ENCODE peak calls at places on chromosomes 2 and 18, in six cellular contexts. M, N, B, D, Q and K are unnamed samples.

GRCh38 chr2:133457862-133458261 is 110.4 kb downstream of the NCKAP5 start:
- DNase-seq in M (no peak), N (no peak), B (no peak), D (no peak), Q (no peak), K (no peak)

GRCh38 chr2:45879406-45879805 is 227.9 kb downstream of the PRKCE start:
- DNase-seq in M (no peak), N (no peak), B (no peak), D (no peak), Q (no peak), K (no peak)

GRCh38 chr2:149463328-149464002 is 124.1 kb downstream of the MMADHC start:
- DNase-seq in M (no peak), N (no peak), B (peak), D (no peak), Q (no peak), K (peak)

GRCh38 chr2:171893824-171894611 is at the start of gene SLC25A12:
- DNase-seq in M (peak), N (no peak), B (peak), D (peak), Q (peak), K (peak)

GRCh38 chr2:178404380-178404767 is 46.6 kb downstream of the PRKRA start:
- DNase-seq in M (no peak), N (peak), B (peak), D (peak), Q (no peak), K (peak)

GRCh38 chr2:50726186-50726585 is 305.7 kb downstream of the NRXN1 start:
- DNase-seq in M (no peak), N (no peak), B (no peak), D (no peak), Q (no peak), K (no peak)

GRCh38 chr2:232476045-232476444 is 11.6 kb downstream of the ECEL1 start:
- DNase-seq in M (no peak), N (no peak), B (no peak), D (no peak), Q (no peak), K (no peak)

GRCh38 chr2:37812941-37813730 is 112.0 kb upstream of the RMDN2 start:
- DNase-seq in M (no peak), N (no peak), B (no peak), D (no peak), Q (no peak), K (no peak)

GRCh38 chr2:127067620-127068350 is 39.2 kb downstream of the BIN1 start:
- DNase-seq in M (no peak), N (no peak), B (peak), D (peak), Q (peak), K (no peak)

GRCh38 chr2:145958611-145959010 is 1438.7 kb upstream of the ZEB2 start:
- DNase-seq in M (no peak), N (no peak), B (no peak), D (peak), Q (no peak), K (no peak)

GRCh38 chr2:170177950-170178781 is at the start of gene MYO3B:
- DNase-seq in M (no peak), N (peak), B (peak), D (peak), Q (no peak), K (no peak)

GRCh38 chr2:75801234-75801982 is 90.7 kb upstream of the GCFC2 start:
- DNase-seq in M (no peak), N (no peak), B (no peak), D (no peak), Q (no peak), K (no peak)

GRCh38 chr2:70007151-70007550 is 45.7 kb upstream of the ASPRV1 start:
- DNase-seq in M (no peak), N (no peak), B (no peak), D (no peak), Q (no peak), K (no peak)

GRCh38 chr18:46754661-46755292 is 2.1 kb downstream of the ST8SIA5 start:
- DNase-seq in M (no peak), N (no peak), B (no peak), D (no peak), Q (peak), K (no peak)

GRCh38 chr2:25310965-25311865 is 30.5 kb downstream of the DNMT3A start:
- DNase-seq in M (no peak), N (no peak), B (no peak), D (no peak), Q (peak), K (no peak)

GRCh38 chr2:67668538-67668937 is 271.4 kb downstream of the ETAA1 start:
- DNase-seq in M (no peak), N (no peak), B (no peak), D (no peak), Q (no peak), K (no peak)

GRCh38 chr2:84495539-84496146 is 20.7 kb upstream of the DNAH6 start:
- DNase-seq in M (no peak), N (peak), B (peak), D (peak), Q (peak), K (peak)

DNA sequence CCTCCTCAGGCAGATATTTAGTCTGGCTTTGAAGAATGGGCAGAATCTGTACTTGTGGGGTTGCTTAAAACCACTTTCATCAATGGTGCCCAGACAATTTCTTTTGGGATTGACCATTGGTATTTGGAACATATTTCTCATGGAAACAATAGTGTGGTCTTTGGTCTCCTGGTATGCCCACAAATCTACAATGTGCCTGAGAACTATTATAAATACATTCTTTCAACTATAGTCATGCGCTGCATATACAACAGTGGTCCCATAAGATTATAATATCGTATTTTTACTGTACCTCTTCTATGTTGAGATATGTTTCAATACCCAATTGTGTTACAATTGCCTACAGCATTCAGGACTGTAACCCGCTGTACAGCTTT is 34.8 kb upstream of the PPP4R1 start:
- DNase-seq in M (no peak), N (no peak), B (peak), D (peak), Q (no peak), K (no peak)
- H3K4me3 ChIP-seq in M (no peak), N (no peak), B (no peak), D (no peak), Q (no peak), K (no peak)

DNA sequence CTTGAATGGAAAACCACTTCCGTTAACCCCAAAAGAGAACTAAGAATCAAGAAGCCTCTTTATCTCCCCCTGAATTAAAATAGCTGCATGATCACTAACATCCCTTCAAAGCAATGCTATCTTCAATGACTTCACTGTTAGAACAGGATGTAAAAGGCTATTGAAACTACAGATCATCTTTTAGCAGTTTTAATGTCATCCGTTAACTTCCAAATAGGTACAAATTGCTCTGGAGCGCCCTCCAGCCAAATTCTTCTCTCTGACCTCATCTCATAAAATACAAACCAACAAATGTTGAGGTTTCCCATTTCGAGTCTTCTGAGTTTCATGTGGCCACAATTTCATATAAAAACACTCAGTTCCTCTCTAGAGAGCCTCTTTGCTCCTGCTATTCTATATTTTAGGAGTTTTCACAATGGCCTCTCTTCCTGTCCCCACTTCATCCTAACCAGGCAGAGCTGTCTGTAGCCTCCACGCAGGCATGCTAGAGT is 38.0 kb downstream of the B4GALT6 start:
- DNase-seq in M (no peak), N (no peak), B (no peak), D (no peak), Q (no peak), K (no peak)
- TF ChIP-seq CTCF in M (no peak), N (no peak), B (no peak), D (no peak), Q (no peak), K (no peak)

DNA sequence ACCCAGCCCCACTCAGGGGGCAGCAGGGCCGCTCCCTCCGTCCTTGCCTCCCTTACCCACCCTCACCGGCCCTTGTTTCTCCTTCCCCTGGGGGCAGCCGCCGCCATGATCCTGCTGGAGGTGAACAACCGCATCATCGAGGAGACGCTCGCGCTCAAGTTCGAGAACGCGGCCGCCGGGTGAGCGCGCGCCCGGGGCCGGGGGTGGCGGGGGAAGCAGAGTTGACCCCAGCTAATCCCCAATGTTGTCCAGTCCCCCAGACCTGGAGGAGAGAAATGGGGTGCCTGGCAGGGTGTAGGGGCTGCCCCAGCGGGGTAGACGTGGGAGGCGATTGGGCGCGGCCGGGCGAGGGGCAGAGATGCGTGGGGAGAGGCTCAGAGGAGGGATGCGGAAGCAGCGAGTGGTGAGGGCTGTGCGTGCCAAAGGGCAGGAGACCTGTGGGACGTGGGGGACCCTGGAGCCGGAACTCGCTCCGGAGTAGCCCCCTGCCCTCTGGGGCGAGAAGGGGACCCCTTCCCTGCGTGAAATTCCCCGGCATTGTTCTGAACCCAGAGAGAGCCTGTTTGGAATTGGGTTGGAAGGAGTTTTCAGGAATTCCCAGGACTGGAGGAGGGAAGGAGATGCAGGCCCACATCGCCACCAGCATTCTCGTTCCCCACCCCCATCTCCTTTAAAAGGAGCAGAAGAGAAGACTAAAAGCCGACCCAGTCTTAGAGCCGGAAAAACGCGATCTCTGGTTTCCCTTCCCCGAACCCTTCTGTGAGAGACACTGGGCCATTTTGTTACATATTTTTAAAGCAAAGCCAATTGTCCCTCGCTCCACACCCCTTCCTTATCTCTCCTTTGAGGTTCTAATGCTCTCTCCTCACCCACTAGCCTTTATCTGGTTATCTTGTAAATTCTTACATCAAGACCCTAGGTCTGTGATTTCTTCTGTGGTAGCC is 649 bp downstream of the ARPC2 start:
- DNase-seq in M (peak), N (no peak), B (peak), D (no peak), Q (peak), K (peak)
- H3K4me3 ChIP-seq in M (peak), N (peak), B (peak), D (peak), Q (peak), K (peak)

DNA sequence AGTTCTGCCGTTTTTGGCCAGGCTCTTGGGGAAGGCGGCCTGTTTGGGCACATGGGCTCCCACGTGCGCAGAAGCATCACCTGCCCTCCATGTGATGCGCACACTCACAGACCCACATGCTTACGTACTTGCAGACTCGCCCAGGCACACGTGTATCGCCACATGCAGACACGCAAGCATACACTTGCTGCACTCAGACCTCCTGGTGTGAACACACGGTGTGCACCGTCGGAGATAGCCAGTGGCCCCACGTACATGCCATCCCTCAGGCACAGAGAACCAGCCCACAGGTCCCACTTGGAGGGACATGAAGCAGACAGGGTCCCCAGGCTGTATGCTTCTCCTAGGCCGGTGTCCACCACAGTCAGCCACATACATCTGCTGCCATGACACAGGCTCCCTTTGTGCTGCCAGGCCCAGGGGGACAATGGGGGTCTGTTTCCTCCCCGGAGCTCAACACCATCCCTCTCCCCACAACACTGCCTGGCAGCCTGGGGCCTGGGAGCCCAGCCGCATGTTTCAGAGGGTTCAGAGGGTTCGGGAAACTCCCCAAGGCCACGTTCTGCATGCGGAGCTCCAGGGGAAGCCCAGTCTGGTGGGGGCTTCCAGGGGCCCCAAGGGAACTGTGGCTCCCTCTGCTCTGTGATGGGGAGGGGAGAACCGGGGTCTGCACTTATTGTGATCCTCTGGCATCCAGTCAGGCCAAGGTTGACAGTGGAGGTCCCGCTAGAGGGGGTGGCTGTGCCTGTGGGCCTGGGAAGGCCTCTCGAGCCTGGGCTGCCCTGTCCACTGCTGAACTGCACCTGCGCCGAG is 208.1 kb upstream of the HAAO start:
- DNase-seq in M (no peak), N (no peak), B (no peak), D (no peak), Q (no peak), K (no peak)
- TF ChIP-seq CTCF in M (no peak), N (no peak), B (no peak), D (no peak), Q (no peak), K (no peak)